ENCODE peak calls at places on chromosome 17, in four cellular contexts. Q is substantia nigra, K is activated T-cell treated with anti-CD3 and anti-CD28 coated beads for 4 hours, S is HFFc6. C is an unnamed sample.

GRCh38 chr17:46929413-46929812 is 6.5 kb downstream of the GOSR2 start:
- DNase-seq in Q (no peak), K (no peak), S (peak; percentile 94), C (no peak)

GRCh38 chr17:48908853-48909394 is 717 bp downstream of the UBE2Z start:
- DNase-seq in Q (peak; percentile 10), K (peak; percentile 92), S (peak; percentile 65), C (peak; percentile 98)

GRCh38 chr17:39699818-39700147 is at the start of gene ERBB2:
- DNase-seq in Q (no peak), K (no peak), S (peak; percentile 70), C (no peak)

GRCh38 chr17:59331929-59332889 is 754 bp downstream of the YPEL2 start:
- DNase-seq in Q (no peak), K (no peak), S (no peak), C (no peak)

GRCh38 chr17:82854226-82854625 is 14.4 kb upstream of the ZNF750 start:
- DNase-seq in Q (no peak), K (no peak), S (no peak), C (no peak)

GRCh38 chr17:557371-557770 is 157.3 kb downstream of the VPS53 start:
- DNase-seq in Q (no peak), K (no peak), S (peak; percentile 37), C (no peak)

GRCh38 chr17:76240461-76241204 is at the start of gene RNF157:
- DNase-seq in Q (no peak), K (peak; percentile 42), S (no peak), C (peak; percentile 34)

GRCh38 chr17:69704935-69705334 is 290.4 kb downstream of the MAP2K6 start:
- DNase-seq in Q (no peak), K (no peak), S (no peak), C (no peak)

GRCh38 chr17:73066148-73066884 is 26.2 kb downstream of the SLC39A11 start:
- DNase-seq in Q (no peak), K (no peak), S (no peak), C (no peak)

GRCh38 chr17:1947743-1948516 is 77.2 kb downstream of the RTN4RL1 start:
- DNase-seq in Q (no peak), K (no peak), S (no peak), C (no peak)

GRCh38 chr17:36941265-36942021 is 4.2 kb downstream of the LHX1 start:
- DNase-seq in Q (no peak), K (no peak), S (no peak), C (no peak)

GRCh38 chr17:77882481-77883212 is 75.9 kb upstream of the TNRC6C start:
- DNase-seq in Q (peak; percentile 51), K (peak; percentile 49), S (no peak), C (no peak)

GRCh38 chr17:79840204-79840988 is 1.2 kb upstream of the CBX4 start:
- DNase-seq in Q (no peak), K (no peak), S (no peak), C (no peak)

GRCh38 chr17:8387914-8388651 is 5.1 kb upstream of the RPL26 start:
- DNase-seq in Q (no peak), K (no peak), S (no peak), C (no peak)

GRCh38 chr17:40462343-40463121 is 19.3 kb downstream of the IGFBP4 start:
- DNase-seq in Q (no peak), K (no peak), S (no peak), C (no peak)

GRCh38 chr17:27635275-27635823 is 4.4 kb downstream of the LGALS9 start:
- DNase-seq in Q (no peak), K (no peak), S (no peak), C (no peak)

GRCh38 chr17:29911641-29912177 is 18.3 kb downstream of the SSH2 start:
- DNase-seq in Q (no peak), K (no peak), S (no peak), C (no peak)

GRCh38 chr17:77131919-77132318 is 8.8 kb upstream of the SEC14L1 start:
- DNase-seq in Q (no peak), K (no peak), S (peak; percentile 39), C (no peak)

GRCh38 chr17:68771867-68772515 is 170.8 kb upstream of the FAM20A start:
- DNase-seq in Q (no peak), K (no peak), S (peak; percentile 51), C (no peak)

GRCh38 chr17:47622179-47622549 is 27.6 kb upstream of the KPNB1 start:
- DNase-seq in Q (no peak), K (no peak), S (no peak), C (no peak)

GRCh38 chr17:57603978-57604377 is 141.1 kb downstream of the CCDC182 start:
- DNase-seq in Q (no peak), K (peak; percentile 38), S (no peak), C (peak; percentile 60)

GRCh38 chr17:62703269-62703775 is 75.9 kb downstream of the MRC2 start:
- DNase-seq in Q (no peak), K (no peak), S (peak; percentile 67), C (no peak)

GRCh38 chr17:73600103-73600871 is 44.0 kb downstream of the SDK2 start:
- DNase-seq in Q (no peak), K (no peak), S (no peak), C (no peak)

GRCh38 chr17:40291311-40291710 is 3.6 kb downstream of the CDC6 start:
- DNase-seq in Q (no peak), K (no peak), S (no peak), C (no peak)

GRCh38 chr17:19271751-19272357 is 34.7 kb downstream of the EPN2 start:
- DNase-seq in Q (no peak), K (no peak), S (peak; percentile 20), C (no peak)

GRCh38 chr17:77409282-77410161 is 268.8 kb downstream of the SEC14L1 start:
- DNase-seq in Q (no peak), K (no peak), S (peak; percentile 28), C (no peak)

GRCh38 chr17:65801513-65801912 is 240.1 kb upstream of the AXIN2 start:
- DNase-seq in Q (no peak), K (no peak), S (no peak), C (no peak)

GRCh38 chr17:247767-248166 is 66.3 kb upstream of the DOC2B start:
- DNase-seq in Q (no peak), K (no peak), S (no peak), C (no peak)